ENCODE peak calls at places on chromosomes 6 and 20, in seven cellular contexts. W, E, Q, A, J, C and D are unnamed samples.

GRCh38 chr20:58699246-58700107 is 6.9 kb downstream of the NPEPL1 start:
- DNase-seq in W (no peak), E (no peak), Q (no peak), A (no peak), J (no peak), C (no peak), D (no peak)

GRCh38 chr20:62595491-62595890 is 46.8 kb upstream of the SLCO4A1 start:
- DNase-seq in W (no peak), E (no peak), Q (no peak), A (no peak), J (peak; percentile 27), C (peak; percentile 8), D (peak; percentile 44)

GRCh38 chr20:37519508-37520416 is 1.3 kb upstream of the NNAT start:
- DNase-seq in W (peak; percentile 36), E (no peak), Q (no peak), A (peak; percentile 94), J (no peak), C (no peak), D (no peak)

GRCh38 chr6:106512958-106513480 is 116.3 kb downstream of the RTN4IP1 start:
- DNase-seq in W (no peak), E (no peak), Q (no peak), A (no peak), J (no peak), C (no peak), D (no peak)

GRCh38 chr20:36055145-36055544 is 86.8 kb downstream of the CNBD2 start:
- DNase-seq in W (no peak), E (no peak), Q (no peak), A (no peak), J (no peak), C (no peak), D (no peak)

GRCh38 chr6:136526196-136526930 is 23.9 kb downstream of the MAP7 start:
- DNase-seq in W (no peak), E (peak; percentile 34), Q (peak; percentile 22), A (peak; percentile 68), J (peak; percentile 54), C (no peak), D (peak; percentile 81)

GRCh38 chr6:42316390-42316970 is 98.8 kb upstream of the MRPS10 start:
- DNase-seq in W (no peak), E (peak; percentile 84), Q (no peak), A (no peak), J (peak; percentile 56), C (peak; percentile 14), D (no peak)

GRCh38 chr6:37713529-37714119 is 15.9 kb upstream of the MDGA1 start:
- DNase-seq in W (no peak), E (no peak), Q (no peak), A (no peak), J (peak; percentile 31), C (no peak), D (no peak)

GRCh38 chr6:135546680-135547418 is 49.3 kb upstream of the AHI1 start:
- DNase-seq in W (no peak), E (no peak), Q (no peak), A (no peak), J (no peak), C (no peak), D (no peak)

GRCh38 chr6:81752969-81753708 is 658 bp upstream of the TENT5A start:
- DNase-seq in W (peak; percentile 41), E (no peak), Q (peak; percentile 44), A (peak; percentile 74), J (peak; percentile 95), C (peak; percentile 45), D (peak; percentile 93)

GRCh38 chr20:58907481-58908137 is 55.1 kb downstream of the GNAS start:
- DNase-seq in W (peak; percentile 91), E (peak; percentile 99), Q (peak; percentile 44), A (no peak), J (peak; percentile 99), C (peak; percentile 12), D (peak; percentile 99)

GRCh38 chr6:135832186-135832585 is 19.3 kb upstream of the PDE7B start:
- DNase-seq in W (no peak), E (peak; percentile 9), Q (no peak), A (no peak), J (peak; percentile 44), C (no peak), D (no peak)

GRCh38 chr20:2333821-2334220 is 38.0 kb downstream of the TGM3 start:
- DNase-seq in W (no peak), E (no peak), Q (no peak), A (no peak), J (no peak), C (no peak), D (no peak)

GRCh38 chr6:157967486-157967885 is 14.2 kb upstream of the SYNJ2 start:
- DNase-seq in W (no peak), E (no peak), Q (no peak), A (no peak), J (no peak), C (no peak), D (no peak)

GRCh38 chr6:27862396-27863061 is 49.7 kb downstream of the OR2B2 start:
- DNase-seq in W (no peak), E (no peak), Q (no peak), A (no peak), J (no peak), C (no peak), D (no peak)

GRCh38 chr6:147141690-147142308 is 62.4 kb upstream of the STXBP5 start:
- DNase-seq in W (no peak), E (no peak), Q (no peak), A (no peak), J (peak; percentile 57), C (no peak), D (no peak)

GRCh38 chr6:158610319-158610968 is 34.1 kb downstream of the DYNLT1 start:
- DNase-seq in W (no peak), E (no peak), Q (no peak), A (no peak), J (no peak), C (no peak), D (no peak)

GRCh38 chr6:137919512-137919823 is 52.4 kb downstream of the TNFAIP3 start:
- DNase-seq in W (no peak), E (no peak), Q (no peak), A (no peak), J (no peak), C (no peak), D (no peak)

GRCh38 chr20:61525781-61526431 is 273.8 kb downstream of the CDH4 start:
- DNase-seq in W (no peak), E (no peak), Q (no peak), A (no peak), J (peak; percentile 5), C (no peak), D (no peak)

GRCh38 chr6:3252369-3252768 is 6.4 kb upstream of the PSMG4 start:
- DNase-seq in W (no peak), E (no peak), Q (no peak), A (no peak), J (peak; percentile 33), C (no peak), D (no peak)